ENCODE peak calls at places on chromosomes 12 and 14, in eight cellular contexts. G, D, J, T, Q, H, F and K are unnamed samples. For H3K9me2, the result is how much of the 10 kb centered on the place peaks cover.

GRCh38 chr14:34874386-34875030 is 652 bp downstream of the BAZ1A start:
- DNase-seq in G (no peak), D (peak), J (peak), T (peak), Q (peak), H (peak), F (peak), K (peak)

GRCh38 chr14:51430600-51430999 is 190.6 kb downstream of the TMX1 start:
- DNase-seq in G (no peak), D (no peak), J (peak), T (peak), Q (no peak), H (no peak), F (no peak), K (no peak)

GRCh38 chr12:91620949-91621348 is 438.3 kb upstream of the DCN start:
- DNase-seq in G (no peak), D (no peak), J (no peak), T (no peak), Q (no peak), H (peak), F (no peak), K (no peak)

GRCh38 chr14:104428860-104429259 is 150.7 kb upstream of the C14orf180 start:
- DNase-seq in G (no peak), D (no peak), J (no peak), T (no peak), Q (no peak), H (no peak), F (no peak), K (no peak)

GRCh38 chr14:80364274-80364673 is 153.0 kb upstream of the DIO2 start:
- DNase-seq in G (no peak), D (no peak), J (peak), T (peak), Q (peak), H (peak), F (peak), K (peak)

GRCh38 chr14:77543637-77544334 is 45.2 kb upstream of the ISM2 start:
- DNase-seq in G (no peak), D (no peak), J (no peak), T (no peak), Q (no peak), H (no peak), F (no peak), K (no peak)

GRCh38 chr12:62098131-62098530 is 162.1 kb upstream of the USP15 start:
- DNase-seq in G (no peak), D (no peak), J (no peak), T (peak), Q (no peak), H (no peak), F (no peak), K (no peak)

GRCh38 chr12:10122689-10123088 is 7.3 kb downstream of the CLEC7A start:
- DNase-seq in G (no peak), D (no peak), J (no peak), T (no peak), Q (no peak), H (no peak), F (no peak), K (no peak)

GRCh38 chr12:6970096-6970527 is 352 bp downstream of the PHB2 start:
- DNase-seq in G (no peak), D (no peak), J (peak), T (peak), Q (no peak), H (no peak), F (no peak), K (no peak)

GRCh38 chr12:108731866-108732461 is 646 bp upstream of the CORO1C start:
- DNase-seq in G (peak), D (peak), J (peak), T (peak), Q (peak), H (peak), F (peak), K (peak)

GRCh38 chr14:101359221-101360044 is 201.9 kb upstream of the DIO3 start:
- DNase-seq in G (no peak), D (no peak), J (peak), T (no peak), Q (no peak), H (peak), F (no peak), K (peak)

GRCh38 chr12:64221656-64222010 is 463 bp downstream of the KICS2 start:
- DNase-seq in G (peak), D (peak), J (peak), T (peak), Q (peak), H (peak), F (peak), K (peak)

GRCh38 chr12:71686658-71687025 is 760 bp downstream of the TMEM19 start:
- DNase-seq in G (no peak), D (no peak), J (peak), T (no peak), Q (peak), H (no peak), F (no peak), K (peak)

GRCh38 chr12:76249501-76249900 is 98.7 kb downstream of the BBS10 start:
- DNase-seq in G (no peak), D (no peak), J (no peak), T (peak), Q (no peak), H (no peak), F (no peak), K (no peak)

GRCh38 chr12:50723870-50724269 is 40.0 kb upstream of the ATF1 start:
- DNase-seq in G (no peak), D (no peak), J (no peak), T (no peak), Q (no peak), H (no peak), F (no peak), K (no peak)

GRCh38 chr12:50725011-50725899 is 38.6 kb upstream of the ATF1 start:
- DNase-seq in G (no peak), D (no peak), J (no peak), T (no peak), Q (no peak), H (no peak), F (no peak), K (no peak)

GRCh38 chr12:50720085-50720484 is 43.8 kb upstream of the ATF1 start:
- DNase-seq in G (no peak), D (no peak), J (peak), T (no peak), Q (no peak), H (no peak), F (no peak), K (no peak)

GRCh38 chr12:50718760-50719159 is 45.1 kb upstream of the ATF1 start:
- DNase-seq in G (no peak), D (no peak), J (no peak), T (no peak), Q (no peak), H (no peak), F (no peak), K (no peak)

GRCh38 chr12:50720501-50720900 is 43.4 kb upstream of the ATF1 start:
- DNase-seq in G (no peak), D (no peak), J (no peak), T (no peak), Q (no peak), H (no peak), F (no peak), K (no peak)
- TF ChIP-seq EZH2phosphoT487 in G (no peak), D (no peak), J (no peak), T (no peak), Q (no peak), H (no peak), F (no peak), K (no peak)

GRCh38 chr12:55816876-55817351 is 610 bp downstream of the SARNP start:
- DNase-seq in G (no peak), D (no peak), J (peak), T (peak), Q (peak), H (peak), F (peak), K (peak)
- H3K4me2 ChIP-seq in G (peak), D (peak), J (peak), T (peak), Q (peak), H (peak), F (peak), K (peak)

GRCh38 chr14:65901595-65901994 is 489.1 kb downstream of the FUT8 start:
- DNase-seq in G (no peak), D (no peak), J (no peak), T (no peak), Q (no peak), H (no peak), F (no peak), K (no peak)

GRCh38 chr14:65910108-65910507 is 497.6 kb downstream of the FUT8 start:
- DNase-seq in G (no peak), D (no peak), J (peak), T (no peak), Q (peak), H (peak), F (no peak), K (no peak)

GRCh38 chr14:65906948-65907347 is 494.4 kb downstream of the FUT8 start:
- DNase-seq in G (no peak), D (no peak), J (no peak), T (no peak), Q (no peak), H (no peak), F (no peak), K (no peak)

DNA sequence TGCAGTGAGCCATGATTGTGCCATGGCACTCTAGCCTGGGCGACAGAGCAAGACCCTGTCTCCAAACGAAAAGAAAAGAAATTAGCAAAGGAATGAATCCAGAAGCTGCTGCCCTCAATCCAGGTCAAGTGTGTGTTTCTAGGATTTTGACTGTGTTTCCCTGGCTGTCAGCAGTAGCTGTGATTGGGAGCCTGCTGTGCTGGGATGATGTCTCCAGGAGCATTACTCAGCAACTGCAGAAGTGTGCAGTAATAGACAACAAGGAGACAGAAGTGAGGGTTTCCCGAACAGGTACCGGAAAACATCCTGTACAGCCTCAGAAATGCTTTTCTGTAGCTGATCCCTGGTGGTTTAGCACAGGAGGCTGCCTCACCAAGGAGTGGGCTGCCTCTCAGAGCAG is 492.5 kb downstream of the FUT8 start:
- DNase-seq in G (no peak), D (no peak), J (no peak), T (no peak), Q (no peak), H (no peak), F (no peak), K (no peak)
- H3K9me2 ChIP-seq in G (under half), D (under half), J (under half), T (under half), Q (under half), H (under half), F (under half), K (under half)

GRCh38 chr12:123633379-123634141 is at the start of the genes EIF2B1 and GTF2H3:
- DNase-seq in G (peak), D (peak), J (peak), T (peak), Q (peak), H (peak), F (peak), K (peak)

GRCh38 chr12:123634142-123634561 is 523 bp downstream of the GTF2H3 start:
- DNase-seq in G (no peak), D (no peak), J (peak), T (no peak), Q (no peak), H (no peak), F (no peak), K (no peak)
- TF ChIP-seq EZH2phosphoT487 in G (no peak), D (no peak), J (no peak), T (no peak), Q (no peak), H (no peak), F (no peak), K (no peak)

GRCh38 chr12:271165-271564 is 8.5 kb upstream of the SLC6A13 start:
- DNase-seq in G (no peak), D (no peak), J (no peak), T (no peak), Q (no peak), H (no peak), F (no peak), K (no peak)

GRCh38 chr12:278046-278445 is 15.4 kb upstream of the SLC6A13 start:
- DNase-seq in G (no peak), D (no peak), J (no peak), T (no peak), Q (no peak), H (no peak), F (no peak), K (no peak)

GRCh38 chr12:272942-273906 is 10.6 kb upstream of the SLC6A13 start:
- DNase-seq in G (no peak), D (no peak), J (no peak), T (no peak), Q (no peak), H (no peak), F (no peak), K (no peak)

GRCh38 chr12:275784-276183 is 13.1 kb upstream of the SLC6A13 start:
- DNase-seq in G (no peak), D (no peak), J (no peak), T (no peak), Q (no peak), H (no peak), F (no peak), K (no peak)
- H3K4me2 ChIP-seq in G (no peak), D (no peak), J (no peak), T (no peak), Q (no peak), H (no peak), F (no peak), K (no peak)

DNA sequence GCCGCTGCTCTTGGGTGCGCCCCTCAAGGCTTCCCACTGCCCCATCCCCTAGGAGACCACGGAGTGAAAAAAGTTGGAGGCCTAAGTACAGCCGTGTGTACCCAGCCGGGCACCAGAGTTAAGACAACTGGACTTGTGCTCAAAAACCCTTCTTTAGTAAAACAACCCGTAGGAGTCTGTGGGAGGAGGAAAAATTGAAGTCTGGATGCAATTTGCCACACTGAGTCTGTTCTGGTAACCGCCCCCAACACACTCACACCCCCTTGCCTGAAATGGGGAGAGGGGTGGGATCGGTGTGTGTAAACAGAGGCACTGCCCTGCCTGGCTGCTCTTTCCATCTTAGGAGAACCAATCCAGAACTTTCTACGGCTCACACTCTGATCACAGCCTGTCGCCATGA is 41.7 kb downstream of the DPF3 start:
- DNase-seq in G (no peak), D (no peak), J (no peak), T (no peak), Q (no peak), H (no peak), F (no peak), K (no peak)
- H3K9me2 ChIP-seq in G (under half), D (under half), J (under half), T (under half), Q (under half), H (under half), F (under half), K (under half)

GRCh38 chr14:33767721-33768457 is 183.0 kb downstream of the EGLN3 start:
- DNase-seq in G (no peak), D (no peak), J (peak), T (no peak), Q (no peak), H (no peak), F (no peak), K (no peak)
- TF ChIP-seq EZH2phosphoT487 in G (no peak), D (no peak), J (no peak), T (no peak), Q (no peak), H (no peak), F (no peak), K (no peak)